ENCODE peak calls at places on chromosome 21, in nine cellular contexts. V, Z, A, X, Q, E, K, J and S are unnamed samples.

GRCh38 chr21:25362375-25363267 is 244.7 kb downstream of the MRPL39 start:
- DNase-seq in V (no peak), Z (no peak), A (no peak), X (no peak), Q (no peak), E (no peak), K (no peak), J (no peak), S (no peak)

GRCh38 chr21:26966978-26967913 is at the start of gene ADAMTS5:
- DNase-seq in V (peak), Z (no peak), A (peak), X (peak), Q (peak), E (peak), K (peak), J (no peak), S (no peak)

GRCh38 chr21:36852864-36853263 is 113.6 kb downstream of the HLCS start:
- DNase-seq in V (no peak), Z (no peak), A (no peak), X (no peak), Q (no peak), E (no peak), K (no peak), J (no peak), S (no peak)

GRCh38 chr21:14306143-14306907 is 76.6 kb downstream of the HSPA13 start:
- DNase-seq in V (no peak), Z (peak), A (no peak), X (peak), Q (no peak), E (no peak), K (peak), J (no peak), S (peak)

GRCh38 chr21:36926989-36927695 is 39.3 kb downstream of the HLCS start:
- DNase-seq in V (no peak), Z (no peak), A (no peak), X (no peak), Q (no peak), E (no peak), K (peak), J (no peak), S (no peak)

GRCh38 chr21:36156815-36157670 is at the start of gene DOP1B:
- DNase-seq in V (no peak), Z (peak), A (no peak), X (peak), Q (peak), E (no peak), K (peak), J (no peak), S (peak)

GRCh38 chr21:16072692-16073091 is 342.9 kb downstream of the USP25 start:
- DNase-seq in V (no peak), Z (no peak), A (peak), X (peak), Q (no peak), E (no peak), K (peak), J (no peak), S (no peak)

GRCh38 chr21:17554619-17555472 is 42.0 kb downstream of the CXADR start:
- DNase-seq in V (peak), Z (peak), A (no peak), X (peak), Q (peak), E (peak), K (peak), J (no peak), S (no peak)

GRCh38 chr21:37244506-37245083 is 22.5 kb downstream of the VPS26C start:
- DNase-seq in V (no peak), Z (no peak), A (no peak), X (no peak), Q (peak), E (no peak), K (no peak), J (no peak), S (no peak)

GRCh38 chr21:24428539-24429186 is 1178.6 kb downstream of the MRPL39 start:
- DNase-seq in V (no peak), Z (no peak), A (no peak), X (no peak), Q (no peak), E (no peak), K (no peak), J (no peak), S (peak)

GRCh38 chr21:17712887-17713286 is 100.2 kb upstream of the BTG3 start:
- DNase-seq in V (no peak), Z (no peak), A (no peak), X (no peak), Q (no peak), E (no peak), K (no peak), J (no peak), S (no peak)

DNA sequence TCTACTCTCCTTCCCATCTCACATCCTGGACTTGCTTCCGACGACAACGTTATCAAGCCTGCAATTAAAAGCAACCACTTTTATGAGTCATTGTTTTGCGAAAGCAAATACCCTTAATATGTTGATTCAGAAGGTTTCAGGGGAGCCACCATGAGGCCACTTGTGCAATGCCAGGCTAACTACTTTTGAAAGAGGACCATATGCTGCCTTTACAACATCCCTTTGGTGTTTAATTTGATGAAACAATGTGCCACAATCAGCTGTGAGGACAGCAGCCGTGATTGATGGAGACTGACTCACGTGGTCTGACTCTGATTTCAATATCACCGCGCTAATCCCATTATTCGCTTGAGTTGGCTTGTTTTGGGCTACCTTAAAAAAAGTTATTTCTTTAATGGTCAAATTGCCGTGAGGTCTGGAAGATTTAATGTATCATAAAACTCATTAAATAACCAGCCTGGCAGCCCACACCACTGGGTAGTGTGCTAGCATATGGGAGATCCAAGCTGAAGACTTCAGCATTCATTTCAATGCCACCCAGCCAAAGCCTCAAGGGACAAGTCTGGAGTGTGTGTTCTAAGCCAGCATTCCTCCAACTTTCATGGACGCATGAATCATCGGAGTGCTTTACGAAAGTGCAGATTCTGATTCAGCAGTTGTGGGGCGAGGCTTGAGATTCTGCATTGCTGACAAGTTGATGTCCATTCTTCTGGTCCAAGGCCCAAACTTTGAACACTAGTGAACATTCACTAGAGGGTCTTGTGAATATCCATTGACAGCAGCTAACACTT is 73.3 kb upstream of the PAXBP1 start:
- DNase-seq in V (no peak), Z (no peak), A (peak), X (peak), Q (no peak), E (peak), K (peak), J (peak), S (no peak)
- TF ChIP-seq EZH2phosphoT487 in V (no peak), Z (no peak), A (no peak), X (no peak), Q (no peak), E (no peak), K (no peak), J (no peak), S (no peak)

GRCh38 chr21:35006248-35006647 is 42.9 kb downstream of the RUNX1 start:
- DNase-seq in V (no peak), Z (no peak), A (no peak), X (no peak), Q (no peak), E (no peak), K (no peak), J (no peak), S (no peak)

GRCh38 chr21:35005077-35005476 is 44.0 kb downstream of the RUNX1 start:
- DNase-seq in V (no peak), Z (no peak), A (no peak), X (peak), Q (no peak), E (no peak), K (no peak), J (no peak), S (no peak)

GRCh38 chr21:35006771-35007170 is 42.3 kb downstream of the RUNX1 start:
- DNase-seq in V (no peak), Z (no peak), A (no peak), X (no peak), Q (no peak), E (no peak), K (no peak), J (no peak), S (no peak)

GRCh38 chr21:35005825-35006224 is 43.3 kb downstream of the RUNX1 start:
- DNase-seq in V (no peak), Z (no peak), A (no peak), X (no peak), Q (no peak), E (no peak), K (no peak), J (no peak), S (no peak)

DNA sequence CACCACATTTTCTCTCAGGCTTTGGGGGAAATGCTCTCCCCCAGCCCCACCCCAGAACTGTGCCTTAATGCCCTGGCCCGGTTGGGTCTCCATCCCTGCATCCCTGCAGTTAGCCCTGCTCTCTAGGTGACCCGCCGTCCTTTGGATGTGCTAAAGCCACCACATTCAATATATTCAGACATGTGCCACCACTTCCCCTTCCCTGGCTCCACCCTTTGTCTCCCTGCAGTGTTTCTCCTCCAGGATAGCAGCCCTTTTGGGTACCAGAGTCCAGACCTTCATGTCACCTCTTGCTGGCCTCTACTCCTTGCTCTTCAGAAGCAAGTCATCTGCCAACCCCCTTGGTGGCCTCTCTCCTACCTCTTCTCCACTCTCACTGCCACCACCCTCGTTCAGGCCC is 41.8 kb downstream of the RUNX1 start:
- DNase-seq in V (no peak), Z (no peak), A (no peak), X (no peak), Q (no peak), E (no peak), K (no peak), J (no peak), S (no peak)
- TF ChIP-seq EZH2phosphoT487 in V (no peak), Z (no peak), A (no peak), X (no peak), Q (no peak), E (no peak), K (no peak), J (no peak), S (no peak)

DNA sequence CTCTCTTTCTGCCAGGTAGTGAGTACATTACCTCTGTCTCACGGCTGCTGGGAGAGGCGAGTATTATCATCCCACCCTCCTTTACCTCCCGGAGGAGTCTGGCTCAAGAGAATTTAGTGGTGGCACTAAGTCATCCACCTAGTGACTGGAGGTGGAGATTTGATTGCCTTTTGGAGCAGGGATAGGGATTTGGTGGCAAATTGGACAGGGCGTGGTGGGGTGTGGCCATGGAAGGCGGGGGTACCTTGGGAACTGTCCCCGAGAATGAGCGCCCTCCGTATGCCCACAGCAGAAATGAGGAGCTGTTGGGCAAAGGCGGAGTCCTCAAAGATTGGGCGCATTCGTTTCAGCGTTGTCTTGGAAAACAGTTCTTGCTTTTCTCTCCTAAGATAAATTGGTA is 32.1 kb upstream of the HMGN1 start:
- DNase-seq in V (peak), Z (no peak), A (no peak), X (peak), Q (no peak), E (no peak), K (peak), J (no peak), S (no peak)
- TF ChIP-seq EZH2phosphoT487 in V (no peak), Z (no peak), A (no peak), X (no peak), Q (no peak), E (no peak), K (no peak), J (no peak), S (no peak)

GRCh38 chr21:42974832-42975820 is 764 bp downstream of the PKNOX1 start:
- DNase-seq in V (peak), Z (peak), A (peak), X (peak), Q (peak), E (peak), K (peak), J (no peak), S (peak)
- TF ChIP-seq EZH2phosphoT487 in V (no peak), Z (no peak), A (no peak), X (no peak), Q (no peak), E (no peak), K (no peak), J (no peak), S (no peak)

DNA sequence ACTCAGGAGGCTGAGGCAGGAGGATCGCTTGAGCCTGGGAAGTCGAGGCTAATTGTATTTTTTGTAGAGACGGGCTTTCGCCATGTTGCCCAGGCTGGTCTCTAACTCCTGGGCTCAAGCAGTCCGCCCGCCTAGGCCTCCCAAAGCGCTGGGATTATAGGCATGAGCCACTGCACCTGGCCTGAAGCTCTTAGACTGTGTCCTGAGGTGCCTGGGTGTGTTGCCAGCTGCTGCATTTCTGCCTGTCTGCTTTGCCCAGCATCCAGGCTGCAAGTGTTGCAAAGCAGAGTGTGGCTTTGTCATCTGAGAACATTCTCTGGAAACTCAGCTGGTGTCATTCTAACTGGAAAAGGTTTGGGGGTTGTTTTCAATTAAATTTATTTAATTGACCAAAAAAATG is 105.0 kb downstream of the HUNK start:
- DNase-seq in V (no peak), Z (no peak), A (no peak), X (no peak), Q (no peak), E (no peak), K (no peak), J (no peak), S (no peak)
- TF ChIP-seq EZH2phosphoT487 in V (no peak), Z (no peak), A (no peak), X (no peak), Q (no peak), E (no peak), K (no peak), J (no peak), S (no peak)

GRCh38 chr21:46145159-46145839 is 10.1 kb downstream of the FTCD start:
- DNase-seq in V (no peak), Z (no peak), A (no peak), X (no peak), Q (no peak), E (no peak), K (no peak), J (no peak), S (no peak)
- TF ChIP-seq EZH2phosphoT487 in V (no peak), Z (no peak), A (no peak), X (no peak), Q (no peak), E (no peak), K (no peak), J (no peak), S (no peak)